ENCODE peak calls at places on chromosomes 12 and 14, in seven cellular contexts. One of them, this sample, is unnamed.

GRCh38 chr14:63287661-63288483 is 30.9 kb downstream of the GPHB5 start:
- DNase-seq in H1: no peak
- DNase-seq in effector memory CD4-positive, alpha-beta T cell: no peak
- DNase-seq in brain microvascular endothelial cell: no peak
- DNase-seq in uterus: no peak
- DNase-seq in H9: no peak
- DNase-seq in A549: no peak
- DNase-seq in this sample: no peak

GRCh38 chr12:118034429-118035193 is 18.1 kb downstream of the RFC5 start:
- DNase-seq in H1: no peak
- DNase-seq in uterus: no peak
- DNase-seq in A549: no peak
- DNase-seq in H9: peak
- DNase-seq in effector memory CD4-positive, alpha-beta T cell: no peak
- DNase-seq in brain microvascular endothelial cell: peak
- DNase-seq in this sample: no peak

GRCh38 chr14:73786632-73786941 is 65.0 kb upstream of the PTGR2 start:
- DNase-seq in brain microvascular endothelial cell: no peak
- DNase-seq in effector memory CD4-positive, alpha-beta T cell: no peak
- DNase-seq in H9: peak
- DNase-seq in A549: no peak
- DNase-seq in uterus: peak
- DNase-seq in H1: no peak
- DNase-seq in this sample: no peak

GRCh38 chr12:46550266-46550879 is 177.8 kb upstream of the SLC38A2 start:
- DNase-seq in H9: no peak
- DNase-seq in H1: no peak
- DNase-seq in effector memory CD4-positive, alpha-beta T cell: no peak
- DNase-seq in A549: no peak
- DNase-seq in brain microvascular endothelial cell: no peak
- DNase-seq in uterus: no peak
- DNase-seq in this sample: no peak

GRCh38 chr12:49868952-49869815 is 26.3 kb upstream of the BCDIN3D start:
- DNase-seq in brain microvascular endothelial cell: peak
- DNase-seq in H1: peak
- DNase-seq in effector memory CD4-positive, alpha-beta T cell: no peak
- DNase-seq in H9: peak
- DNase-seq in uterus: peak
- DNase-seq in A549: no peak
- DNase-seq in this sample: peak

GRCh38 chr12:64194333-64195149 is 27.6 kb downstream of the KICS2 start:
- DNase-seq in uterus: no peak
- DNase-seq in H1: no peak
- DNase-seq in H9: no peak
- DNase-seq in A549: no peak
- DNase-seq in brain microvascular endothelial cell: no peak
- DNase-seq in effector memory CD4-positive, alpha-beta T cell: no peak
- DNase-seq in this sample: no peak

GRCh38 chr14:71588028-71588427 is 344.2 kb upstream of the RGS6 start:
- DNase-seq in H9: no peak
- DNase-seq in uterus: no peak
- DNase-seq in A549: no peak
- DNase-seq in effector memory CD4-positive, alpha-beta T cell: no peak
- DNase-seq in brain microvascular endothelial cell: peak
- DNase-seq in H1: no peak
- DNase-seq in this sample: no peak

GRCh38 chr14:104973215-104974145 is 4.7 kb downstream of the AHNAK2 start:
- DNase-seq in H1: no peak
- DNase-seq in brain microvascular endothelial cell: peak
- DNase-seq in uterus: peak
- DNase-seq in effector memory CD4-positive, alpha-beta T cell: no peak
- DNase-seq in A549: peak
- DNase-seq in H9: peak
- DNase-seq in this sample: peak

GRCh38 chr12:121697093-121697698 is 15.4 kb upstream of the TMEM120B start:
- DNase-seq in A549: peak
- DNase-seq in uterus: no peak
- DNase-seq in effector memory CD4-positive, alpha-beta T cell: no peak
- DNase-seq in brain microvascular endothelial cell: no peak
- DNase-seq in H9: no peak
- DNase-seq in H1: no peak
- DNase-seq in this sample: no peak

GRCh38 chr12:120235369-120236123 is 30.0 kb downstream of the PXN start:
- DNase-seq in H9: peak
- DNase-seq in A549: peak
- DNase-seq in uterus: no peak
- DNase-seq in effector memory CD4-positive, alpha-beta T cell: no peak
- DNase-seq in brain microvascular endothelial cell: no peak
- DNase-seq in H1: no peak
- DNase-seq in this sample: no peak

GRCh38 chr12:8816448-8816847 is 6.0 kb upstream of the A2ML1 start:
- DNase-seq in effector memory CD4-positive, alpha-beta T cell: no peak
- DNase-seq in H9: peak
- DNase-seq in brain microvascular endothelial cell: no peak
- DNase-seq in H1: no peak
- DNase-seq in uterus: no peak
- DNase-seq in A549: no peak
- DNase-seq in this sample: no peak

GRCh38 chr14:36823651-36824050 is 162.0 kb downstream of the PAX9 start:
- DNase-seq in H1: no peak
- DNase-seq in effector memory CD4-positive, alpha-beta T cell: no peak
- DNase-seq in uterus: no peak
- DNase-seq in A549: no peak
- DNase-seq in H9: no peak
- DNase-seq in brain microvascular endothelial cell: no peak
- DNase-seq in this sample: no peak

GRCh38 chr14:74586681-74587362 is 25.2 kb downstream of the LTBP2 start:
- DNase-seq in H9: no peak
- DNase-seq in effector memory CD4-positive, alpha-beta T cell: no peak
- DNase-seq in uterus: no peak
- DNase-seq in brain microvascular endothelial cell: no peak
- DNase-seq in A549: no peak
- DNase-seq in H1: no peak
- DNase-seq in this sample: no peak

GRCh38 chr12:55629058-55629841 is 7.4 kb upstream of the OR10P1 start:
- DNase-seq in uterus: no peak
- DNase-seq in A549: no peak
- DNase-seq in H1: no peak
- DNase-seq in effector memory CD4-positive, alpha-beta T cell: no peak
- DNase-seq in H9: no peak
- DNase-seq in brain microvascular endothelial cell: peak
- DNase-seq in this sample: no peak

GRCh38 chr12:4116251-4117111 is 157.1 kb upstream of the CCND2 start:
- DNase-seq in uterus: no peak
- DNase-seq in brain microvascular endothelial cell: peak
- DNase-seq in A549: no peak
- DNase-seq in effector memory CD4-positive, alpha-beta T cell: no peak
- DNase-seq in H9: peak
- DNase-seq in H1: peak
- DNase-seq in this sample: no peak

GRCh38 chr12:70733385-70733784 is 96.2 kb upstream of the PTPRB start:
- DNase-seq in H9: no peak
- DNase-seq in uterus: no peak
- DNase-seq in H1: no peak
- DNase-seq in brain microvascular endothelial cell: peak
- DNase-seq in A549: peak
- DNase-seq in effector memory CD4-positive, alpha-beta T cell: no peak
- DNase-seq in this sample: no peak

GRCh38 chr12:4910502-4911315 is 1.0 kb downstream of the KCNA1 start:
- DNase-seq in uterus: no peak
- DNase-seq in H1: peak
- DNase-seq in effector memory CD4-positive, alpha-beta T cell: no peak
- DNase-seq in A549: no peak
- DNase-seq in brain microvascular endothelial cell: no peak
- DNase-seq in H9: peak
- DNase-seq in this sample: no peak

GRCh38 chr12:58757422-58757821 is 162.9 kb downstream of the LRIG3 start:
- DNase-seq in brain microvascular endothelial cell: peak
- DNase-seq in H1: no peak
- DNase-seq in A549: no peak
- DNase-seq in uterus: no peak
- DNase-seq in effector memory CD4-positive, alpha-beta T cell: no peak
- DNase-seq in H9: no peak
- DNase-seq in this sample: no peak

GRCh38 chr12:1819050-1819449 is 1.3 kb upstream of the LRTM2 start:
- DNase-seq in A549: no peak
- DNase-seq in effector memory CD4-positive, alpha-beta T cell: no peak
- DNase-seq in H9: no peak
- DNase-seq in H1: no peak
- DNase-seq in uterus: no peak
- DNase-seq in brain microvascular endothelial cell: no peak
- DNase-seq in this sample: no peak

GRCh38 chr12:82144505-82144904 is 213.7 kb downstream of the CCDC59 start:
- DNase-seq in brain microvascular endothelial cell: no peak
- DNase-seq in effector memory CD4-positive, alpha-beta T cell: no peak
- DNase-seq in H9: no peak
- DNase-seq in H1: no peak
- DNase-seq in A549: no peak
- DNase-seq in uterus: no peak
- DNase-seq in this sample: no peak

GRCh38 chr12:78004451-78005093 is 173.9 kb downstream of the NAV3 start:
- DNase-seq in H9: no peak
- DNase-seq in H1: no peak
- DNase-seq in brain microvascular endothelial cell: no peak
- DNase-seq in A549: no peak
- DNase-seq in uterus: no peak
- DNase-seq in effector memory CD4-positive, alpha-beta T cell: no peak
- DNase-seq in this sample: no peak

GRCh38 chr14:56131865-56132830 is 13.9 kb downstream of the PELI2 start:
- DNase-seq in A549: no peak
- DNase-seq in effector memory CD4-positive, alpha-beta T cell: no peak
- DNase-seq in H9: no peak
- DNase-seq in brain microvascular endothelial cell: no peak
- DNase-seq in H1: no peak
- DNase-seq in uterus: no peak
- DNase-seq in this sample: no peak

GRCh38 chr12:132484183-132484890 is 5.6 kb upstream of the FBRSL1 start:
- DNase-seq in brain microvascular endothelial cell: no peak
- DNase-seq in effector memory CD4-positive, alpha-beta T cell: no peak
- DNase-seq in H1: no peak
- DNase-seq in A549: no peak
- DNase-seq in H9: no peak
- DNase-seq in uterus: no peak
- DNase-seq in this sample: no peak

DNA sequence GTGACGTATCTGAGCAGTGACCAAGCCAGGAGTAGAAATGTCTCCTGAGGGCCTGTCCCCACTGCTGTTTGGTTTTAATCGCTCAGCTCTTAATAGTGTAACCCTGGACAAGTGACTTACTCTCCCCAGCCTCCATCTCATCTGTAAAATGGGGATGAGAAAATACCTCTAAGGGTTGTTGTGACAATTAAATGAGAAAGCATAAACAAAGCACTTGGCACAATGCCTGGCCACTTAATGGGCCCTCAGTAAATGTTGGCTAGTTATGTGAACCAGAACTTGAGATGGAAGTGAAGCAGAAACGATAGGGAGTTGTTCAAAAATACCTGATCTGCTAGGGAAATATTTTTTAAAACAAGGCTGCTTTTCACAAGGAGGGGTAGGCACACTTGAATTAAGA is 58.2 kb downstream of the HMGA2 start:
- DNase-seq in effector memory CD4-positive, alpha-beta T cell: no peak
- DNase-seq in brain microvascular endothelial cell: no peak
- DNase-seq in H1: no peak
- DNase-seq in uterus: no peak
- DNase-seq in A549: no peak
- DNase-seq in H9: no peak
- DNase-seq in this sample: no peak
- H3K27ac ChIP-seq in effector memory CD4-positive, alpha-beta T cell: no peak
- H3K27ac ChIP-seq in brain microvascular endothelial cell: peak
- H3K27ac ChIP-seq in H1: no peak
- H3K27ac ChIP-seq in uterus: peak
- H3K27ac ChIP-seq in A549: no peak
- H3K27ac ChIP-seq in H9: no peak
- H3K27ac ChIP-seq in this sample: no peak

GRCh38 chr12:6205144-6205539 is 4.9 kb downstream of the CD9 start:
- DNase-seq in uterus: peak
- DNase-seq in A549: no peak
- DNase-seq in brain microvascular endothelial cell: no peak
- DNase-seq in effector memory CD4-positive, alpha-beta T cell: no peak
- DNase-seq in H9: peak
- DNase-seq in H1: peak
- DNase-seq in this sample: no peak

GRCh38 chr12:6202846-6203245 is 2.6 kb downstream of the CD9 start:
- DNase-seq in H9: no peak
- DNase-seq in H1: no peak
- DNase-seq in brain microvascular endothelial cell: no peak
- DNase-seq in A549: no peak
- DNase-seq in uterus: no peak
- DNase-seq in effector memory CD4-positive, alpha-beta T cell: no peak
- DNase-seq in this sample: no peak

GRCh38 chr12:6206327-6206726 is 6.1 kb downstream of the CD9 start:
- DNase-seq in brain microvascular endothelial cell: no peak
- DNase-seq in uterus: no peak
- DNase-seq in effector memory CD4-positive, alpha-beta T cell: no peak
- DNase-seq in A549: no peak
- DNase-seq in H1: no peak
- DNase-seq in H9: no peak
- DNase-seq in this sample: no peak

GRCh38 chr12:6205761-6206160 is 5.6 kb downstream of the CD9 start:
- DNase-seq in A549: no peak
- DNase-seq in H1: no peak
- DNase-seq in brain microvascular endothelial cell: no peak
- DNase-seq in H9: no peak
- DNase-seq in uterus: no peak
- DNase-seq in effector memory CD4-positive, alpha-beta T cell: no peak
- DNase-seq in this sample: no peak

GRCh38 chr12:6204533-6205143 is 4.4 kb downstream of the CD9 start:
- DNase-seq in H1: no peak
- DNase-seq in effector memory CD4-positive, alpha-beta T cell: no peak
- DNase-seq in H9: no peak
- DNase-seq in uterus: no peak
- DNase-seq in brain microvascular endothelial cell: no peak
- DNase-seq in A549: no peak
- DNase-seq in this sample: no peak
- H3K27ac ChIP-seq in H1: peak
- H3K27ac ChIP-seq in effector memory CD4-positive, alpha-beta T cell: no peak
- H3K27ac ChIP-seq in H9: peak
- H3K27ac ChIP-seq in uterus: peak
- H3K27ac ChIP-seq in brain microvascular endothelial cell: no peak
- H3K27ac ChIP-seq in A549: no peak
- H3K27ac ChIP-seq in this sample: peak

GRCh38 chr14:34629657-34630529 is at the start of gene SNX6:
- DNase-seq in H9: peak
- DNase-seq in A549: peak
- DNase-seq in effector memory CD4-positive, alpha-beta T cell: peak
- DNase-seq in H1: peak
- DNase-seq in brain microvascular endothelial cell: peak
- DNase-seq in uterus: peak
- DNase-seq in this sample: peak
- H3K27ac ChIP-seq in H9: no peak
- H3K27ac ChIP-seq in A549: peak
- H3K27ac ChIP-seq in effector memory CD4-positive, alpha-beta T cell: peak
- H3K27ac ChIP-seq in H1: peak
- H3K27ac ChIP-seq in brain microvascular endothelial cell: peak
- H3K27ac ChIP-seq in uterus: peak
- H3K27ac ChIP-seq in this sample: peak

DNA sequence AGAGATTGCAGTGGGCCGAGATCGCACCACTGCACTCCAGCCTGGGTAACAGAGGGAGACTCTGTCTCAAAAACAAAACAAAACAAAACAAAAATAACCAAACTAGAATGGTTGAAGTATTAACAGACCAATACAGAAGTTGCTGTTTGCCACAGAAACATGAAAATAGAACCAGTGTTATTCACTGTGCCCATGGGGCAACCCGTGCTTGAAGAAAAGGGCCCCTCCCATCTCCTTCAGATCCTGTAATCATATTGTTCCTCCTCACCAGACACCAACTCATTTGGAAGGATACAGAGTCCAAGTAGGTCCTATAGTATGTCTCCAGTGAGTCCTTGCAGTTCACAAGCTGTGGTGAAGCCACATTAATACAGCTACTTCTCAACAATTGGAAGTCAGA is 30.9 kb downstream of the SLC35F4 start:
- DNase-seq in A549: no peak
- DNase-seq in uterus: no peak
- DNase-seq in H1: no peak
- DNase-seq in brain microvascular endothelial cell: no peak
- DNase-seq in H9: no peak
- DNase-seq in effector memory CD4-positive, alpha-beta T cell: no peak
- DNase-seq in this sample: no peak
- H3K27ac ChIP-seq in A549: no peak
- H3K27ac ChIP-seq in uterus: no peak
- H3K27ac ChIP-seq in H1: no peak
- H3K27ac ChIP-seq in brain microvascular endothelial cell: no peak
- H3K27ac ChIP-seq in H9: no peak
- H3K27ac ChIP-seq in effector memory CD4-positive, alpha-beta T cell: no peak
- H3K27ac ChIP-seq in this sample: peak